ENCODE peak calls at places on chromosomes 11 and 22, in nine cellular contexts. One of them, this sample, is unnamed. For H3K27me3, the result is how much of the 10 kb centered on the place peaks cover.

GRCh38 chr11:118622376-118623290 is 15.2 kb downstream of the PHLDB1 start:
- DNase-seq in lung: peak
- DNase-seq in SK-N-SH: peak
- DNase-seq in HCT116: peak
- DNase-seq in H7: no peak
- DNase-seq in BE2C: peak
- DNase-seq in PC-9: peak
- DNase-seq in colonic mucosa: no peak
- DNase-seq in GM23338: no peak
- DNase-seq in this sample: peak

GRCh38 chr11:47714554-47715081 is 551 bp downstream of the AGBL2 start:
- DNase-seq in lung: peak
- DNase-seq in SK-N-SH: no peak
- DNase-seq in HCT116: no peak
- DNase-seq in H7: no peak
- DNase-seq in BE2C: no peak
- DNase-seq in PC-9: peak
- DNase-seq in colonic mucosa: peak
- DNase-seq in GM23338: peak
- DNase-seq in this sample: no peak

GRCh38 chr22:20972933-20973577 is 6.0 kb downstream of the AIFM3 start:
- DNase-seq in lung: no peak
- DNase-seq in SK-N-SH: no peak
- DNase-seq in HCT116: no peak
- DNase-seq in H7: no peak
- DNase-seq in BE2C: no peak
- DNase-seq in PC-9: no peak
- DNase-seq in colonic mucosa: no peak
- DNase-seq in GM23338: no peak
- DNase-seq in this sample: no peak

GRCh38 chr11:108929241-108929640 is 264.4 kb downstream of the DDX10 start:
- DNase-seq in lung: no peak
- DNase-seq in SK-N-SH: no peak
- DNase-seq in HCT116: peak
- DNase-seq in H7: no peak
- DNase-seq in BE2C: no peak
- DNase-seq in PC-9: no peak
- DNase-seq in colonic mucosa: no peak
- DNase-seq in GM23338: no peak
- DNase-seq in this sample: no peak

GRCh38 chr22:23033116-23033905 is 37.0 kb upstream of the GNAZ start:
- DNase-seq in lung: no peak
- DNase-seq in SK-N-SH: no peak
- DNase-seq in HCT116: no peak
- DNase-seq in H7: no peak
- DNase-seq in BE2C: no peak
- DNase-seq in PC-9: no peak
- DNase-seq in colonic mucosa: no peak
- DNase-seq in GM23338: no peak
- DNase-seq in this sample: peak

GRCh38 chr11:37946155-37946766 is 1348.2 kb upstream of the RAG2 start:
- DNase-seq in lung: no peak
- DNase-seq in SK-N-SH: peak
- DNase-seq in HCT116: no peak
- DNase-seq in H7: peak
- DNase-seq in BE2C: peak
- DNase-seq in PC-9: peak
- DNase-seq in colonic mucosa: peak
- DNase-seq in GM23338: peak
- DNase-seq in this sample: peak

GRCh38 chr11:123519055-123519796 is 89.2 kb downstream of the GRAMD1B start:
- DNase-seq in lung: no peak
- DNase-seq in SK-N-SH: peak
- DNase-seq in HCT116: peak
- DNase-seq in H7: peak
- DNase-seq in BE2C: no peak
- DNase-seq in PC-9: peak
- DNase-seq in colonic mucosa: no peak
- DNase-seq in GM23338: peak
- DNase-seq in this sample: no peak

GRCh38 chr11:6681949-6682348 is 1.2 kb downstream of the MRPL17 start:
- DNase-seq in lung: no peak
- DNase-seq in SK-N-SH: peak
- DNase-seq in HCT116: no peak
- DNase-seq in H7: no peak
- DNase-seq in BE2C: no peak
- DNase-seq in PC-9: no peak
- DNase-seq in colonic mucosa: no peak
- DNase-seq in GM23338: no peak
- DNase-seq in this sample: no peak

GRCh38 chr11:85913486-85913885 is 58.3 kb downstream of the CCDC83 start:
- DNase-seq in lung: no peak
- DNase-seq in SK-N-SH: no peak
- DNase-seq in HCT116: no peak
- DNase-seq in H7: no peak
- DNase-seq in BE2C: no peak
- DNase-seq in PC-9: no peak
- DNase-seq in colonic mucosa: no peak
- DNase-seq in GM23338: no peak
- DNase-seq in this sample: no peak

GRCh38 chr11:16148301-16148787 is 208.0 kb downstream of the SOX6 start:
- DNase-seq in lung: no peak
- DNase-seq in SK-N-SH: no peak
- DNase-seq in HCT116: no peak
- DNase-seq in H7: no peak
- DNase-seq in BE2C: no peak
- DNase-seq in PC-9: no peak
- DNase-seq in colonic mucosa: no peak
- DNase-seq in GM23338: no peak
- DNase-seq in this sample: no peak

GRCh38 chr11:122584670-122585069 is 70.9 kb upstream of the UBASH3B start:
- DNase-seq in lung: no peak
- DNase-seq in SK-N-SH: no peak
- DNase-seq in HCT116: no peak
- DNase-seq in H7: no peak
- DNase-seq in BE2C: no peak
- DNase-seq in PC-9: no peak
- DNase-seq in colonic mucosa: no peak
- DNase-seq in GM23338: no peak
- DNase-seq in this sample: no peak

GRCh38 chr11:23404225-23405160 is 544.2 kb upstream of the CCDC179 start:
- DNase-seq in lung: no peak
- DNase-seq in SK-N-SH: no peak
- DNase-seq in HCT116: no peak
- DNase-seq in H7: no peak
- DNase-seq in BE2C: no peak
- DNase-seq in PC-9: no peak
- DNase-seq in colonic mucosa: no peak
- DNase-seq in GM23338: no peak
- DNase-seq in this sample: no peak

GRCh38 chr11:65906602-65907001 is 6.4 kb upstream of the FOSL1 start:
- DNase-seq in lung: no peak
- DNase-seq in SK-N-SH: no peak
- DNase-seq in HCT116: no peak
- DNase-seq in H7: no peak
- DNase-seq in BE2C: no peak
- DNase-seq in PC-9: no peak
- DNase-seq in colonic mucosa: no peak
- DNase-seq in GM23338: no peak
- DNase-seq in this sample: no peak

GRCh38 chr11:133966924-133967598 is 10.3 kb upstream of the IGSF9B start:
- DNase-seq in lung: no peak
- DNase-seq in SK-N-SH: peak
- DNase-seq in HCT116: no peak
- DNase-seq in H7: peak
- DNase-seq in BE2C: no peak
- DNase-seq in PC-9: no peak
- DNase-seq in colonic mucosa: peak
- DNase-seq in GM23338: peak
- DNase-seq in this sample: no peak

GRCh38 chr11:106236295-106236694 is 158.8 kb downstream of the AASDHPPT start:
- DNase-seq in lung: no peak
- DNase-seq in SK-N-SH: no peak
- DNase-seq in HCT116: no peak
- DNase-seq in H7: no peak
- DNase-seq in BE2C: no peak
- DNase-seq in PC-9: no peak
- DNase-seq in colonic mucosa: no peak
- DNase-seq in GM23338: no peak
- DNase-seq in this sample: no peak

GRCh38 chr11:106228996-106229395 is 151.5 kb downstream of the AASDHPPT start:
- DNase-seq in lung: no peak
- DNase-seq in SK-N-SH: no peak
- DNase-seq in HCT116: no peak
- DNase-seq in H7: no peak
- DNase-seq in BE2C: no peak
- DNase-seq in PC-9: no peak
- DNase-seq in colonic mucosa: no peak
- DNase-seq in GM23338: no peak
- DNase-seq in this sample: no peak

GRCh38 chr11:106234794-106235193 is 157.3 kb downstream of the AASDHPPT start:
- DNase-seq in lung: no peak
- DNase-seq in SK-N-SH: no peak
- DNase-seq in HCT116: no peak
- DNase-seq in H7: no peak
- DNase-seq in BE2C: no peak
- DNase-seq in PC-9: no peak
- DNase-seq in colonic mucosa: no peak
- DNase-seq in GM23338: no peak
- DNase-seq in this sample: no peak

GRCh38 chr11:106233191-106233590 is 155.7 kb downstream of the AASDHPPT start:
- DNase-seq in lung: no peak
- DNase-seq in SK-N-SH: no peak
- DNase-seq in HCT116: no peak
- DNase-seq in H7: no peak
- DNase-seq in BE2C: no peak
- DNase-seq in PC-9: no peak
- DNase-seq in colonic mucosa: no peak
- DNase-seq in GM23338: no peak
- DNase-seq in this sample: no peak

GRCh38 chr11:106231591-106231990 is 154.1 kb downstream of the AASDHPPT start:
- DNase-seq in lung: no peak
- DNase-seq in SK-N-SH: no peak
- DNase-seq in HCT116: no peak
- DNase-seq in H7: no peak
- DNase-seq in BE2C: no peak
- DNase-seq in PC-9: peak
- DNase-seq in colonic mucosa: no peak
- DNase-seq in GM23338: no peak
- DNase-seq in this sample: peak
- H3K4me3 ChIP-seq in lung: no peak
- H3K4me3 ChIP-seq in SK-N-SH: no peak
- H3K4me3 ChIP-seq in HCT116: no peak
- H3K4me3 ChIP-seq in H7: no peak
- H3K4me3 ChIP-seq in BE2C: no peak
- H3K4me3 ChIP-seq in PC-9: no peak
- H3K4me3 ChIP-seq in colonic mucosa: no peak
- H3K4me3 ChIP-seq in GM23338: no peak
- H3K4me3 ChIP-seq in this sample: no peak

DNA sequence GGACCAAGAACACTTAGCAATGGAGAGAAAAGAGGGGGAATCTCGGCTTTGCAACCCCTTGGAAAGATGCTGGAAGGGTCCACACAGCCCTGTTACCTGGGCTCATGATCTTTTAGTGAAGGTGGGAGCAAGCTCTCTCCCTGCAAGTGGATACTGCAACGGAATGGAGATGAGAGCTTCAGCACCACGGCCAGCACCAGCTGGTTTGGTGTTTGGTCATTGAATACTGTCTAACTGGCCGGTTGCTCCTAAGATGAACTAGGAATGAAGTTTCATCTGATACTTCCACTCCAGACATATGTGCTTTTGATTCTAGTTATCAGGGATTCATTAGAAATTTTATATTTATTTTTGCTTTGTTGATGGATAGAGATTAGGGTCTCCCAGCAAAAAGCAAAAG is 16.3 kb downstream of the HTR3A start:
- DNase-seq in lung: no peak
- DNase-seq in SK-N-SH: no peak
- DNase-seq in HCT116: no peak
- DNase-seq in H7: peak
- DNase-seq in BE2C: no peak
- DNase-seq in PC-9: no peak
- DNase-seq in colonic mucosa: no peak
- DNase-seq in GM23338: peak
- DNase-seq in this sample: peak
- H3K27me3 ChIP-seq in lung: under half
- H3K27me3 ChIP-seq in SK-N-SH: under half
- H3K27me3 ChIP-seq in HCT116: half or more
- H3K27me3 ChIP-seq in H7: under half
- H3K27me3 ChIP-seq in BE2C: under half
- H3K27me3 ChIP-seq in PC-9: half or more
- H3K27me3 ChIP-seq in colonic mucosa: under half
- H3K27me3 ChIP-seq in GM23338: under half
- H3K27me3 ChIP-seq in this sample: under half

GRCh38 chr11:43631732-43632131 is 48.8 kb upstream of the HSD17B12 start:
- DNase-seq in lung: no peak
- DNase-seq in SK-N-SH: no peak
- DNase-seq in HCT116: no peak
- DNase-seq in H7: no peak
- DNase-seq in BE2C: no peak
- DNase-seq in PC-9: no peak
- DNase-seq in colonic mucosa: no peak
- DNase-seq in GM23338: peak
- DNase-seq in this sample: no peak
- H3K4me3 ChIP-seq in lung: no peak
- H3K4me3 ChIP-seq in SK-N-SH: no peak
- H3K4me3 ChIP-seq in HCT116: no peak
- H3K4me3 ChIP-seq in H7: peak
- H3K4me3 ChIP-seq in BE2C: no peak
- H3K4me3 ChIP-seq in PC-9: no peak
- H3K4me3 ChIP-seq in colonic mucosa: no peak
- H3K4me3 ChIP-seq in GM23338: peak
- H3K4me3 ChIP-seq in this sample: no peak

GRCh38 chr11:69752890-69753289 is 22.3 kb downstream of the FGF4 start:
- DNase-seq in lung: no peak
- DNase-seq in SK-N-SH: no peak
- DNase-seq in HCT116: no peak
- DNase-seq in H7: no peak
- DNase-seq in BE2C: no peak
- DNase-seq in PC-9: no peak
- DNase-seq in colonic mucosa: no peak
- DNase-seq in GM23338: no peak
- DNase-seq in this sample: no peak

GRCh38 chr11:69750108-69750850 is 24.9 kb downstream of the FGF4 start:
- DNase-seq in lung: no peak
- DNase-seq in SK-N-SH: no peak
- DNase-seq in HCT116: no peak
- DNase-seq in H7: peak
- DNase-seq in BE2C: no peak
- DNase-seq in PC-9: no peak
- DNase-seq in colonic mucosa: no peak
- DNase-seq in GM23338: no peak
- DNase-seq in this sample: no peak

GRCh38 chr11:69748637-69749036 is 26.5 kb downstream of the FGF4 start:
- DNase-seq in lung: no peak
- DNase-seq in SK-N-SH: no peak
- DNase-seq in HCT116: no peak
- DNase-seq in H7: no peak
- DNase-seq in BE2C: no peak
- DNase-seq in PC-9: no peak
- DNase-seq in colonic mucosa: no peak
- DNase-seq in GM23338: no peak
- DNase-seq in this sample: no peak

GRCh38 chr11:69746780-69747742 is 28.1 kb downstream of the FGF4 start:
- DNase-seq in lung: no peak
- DNase-seq in SK-N-SH: no peak
- DNase-seq in HCT116: no peak
- DNase-seq in H7: peak
- DNase-seq in BE2C: no peak
- DNase-seq in PC-9: no peak
- DNase-seq in colonic mucosa: no peak
- DNase-seq in GM23338: no peak
- DNase-seq in this sample: no peak

GRCh38 chr11:69750875-69751597 is 24.1 kb downstream of the FGF4 start:
- DNase-seq in lung: no peak
- DNase-seq in SK-N-SH: no peak
- DNase-seq in HCT116: no peak
- DNase-seq in H7: no peak
- DNase-seq in BE2C: no peak
- DNase-seq in PC-9: no peak
- DNase-seq in colonic mucosa: no peak
- DNase-seq in GM23338: no peak
- DNase-seq in this sample: no peak
- H3K27me3 ChIP-seq in lung: under half
- H3K27me3 ChIP-seq in SK-N-SH: under half
- H3K27me3 ChIP-seq in HCT116: under half
- H3K27me3 ChIP-seq in H7: under half
- H3K27me3 ChIP-seq in BE2C: under half
- H3K27me3 ChIP-seq in PC-9: under half
- H3K27me3 ChIP-seq in colonic mucosa: under half
- H3K27me3 ChIP-seq in GM23338: under half
- H3K27me3 ChIP-seq in this sample: under half